ENCODE peak calls at places on chromosomes 13 and 19, in four cellular contexts. B is GM12878, C is HCT116, I is K562. K is an unnamed sample.
A peak's percentile ranks its signal among the peaks of the same experiment; 100 is the strongest.

GRCh38 chr13:108812165-108812564 is 182.8 kb downstream of the MYO16 start:
- DNase-seq in C (no peak), B (no peak), I (no peak), K (no peak)

GRCh38 chr19:58581227-58582141 is 8.3 kb upstream of the MZF1 start:
- DNase-seq in I (peak; percentile 78), B (no peak), C (peak; percentile 76), K (peak; percentile 99)

GRCh38 chr19:6476896-6477431 is 4.6 kb downstream of the DENND1C start:
- DNase-seq in C (no peak), B (no peak), I (no peak), K (no peak)

GRCh38 chr13:113184568-113185440 is 23.7 kb downstream of the PCID2 start:
- DNase-seq in I (no peak), B (no peak), C (no peak), K (no peak)

GRCh38 chr19:1952635-1953034 is 11.7 kb downstream of the CSNK1G2 start:
- DNase-seq in C (no peak), I (no peak), B (no peak), K (no peak)

GRCh38 chr13:35838356-35838755 is 292.8 kb downstream of the DCLK1 start:
- DNase-seq in I (no peak), C (peak; percentile 3), B (no peak), K (no peak)

GRCh38 chr13:63501702-63502101 is 2086.1 kb upstream of the PCDH20 start:
- DNase-seq in I (no peak), B (no peak), C (no peak), K (no peak)

GRCh38 chr13:48412881-48413351 is at the start of gene LPAR6:
- DNase-seq in B (no peak), I (no peak), C (no peak), K (no peak)

GRCh38 chr13:27131202-27131623 is 40.4 kb downstream of the USP12 start:
- DNase-seq in C (peak; percentile 13), I (peak; percentile 19), B (peak; percentile 99), K (no peak)

GRCh38 chr13:111845621-111846351 is 221.2 kb upstream of the SOX1 start:
- DNase-seq in B (no peak), C (no peak), I (no peak), K (peak; percentile 71)

GRCh38 chr19:8324186-8325050 is 3.1 kb downstream of the RPS28 start:
- DNase-seq in C (no peak), B (no peak), I (no peak), K (no peak)

GRCh38 chr13:28413999-28414398 is 80.9 kb downstream of the FLT1 start:
- DNase-seq in I (no peak), C (no peak), B (no peak), K (no peak)

GRCh38 chr13:111659842-111660241 is 339.4 kb downstream of the TEX29 start:
- DNase-seq in B (no peak), I (no peak), C (no peak), K (no peak)

GRCh38 chr19:54662730-54663129 is at the start of gene LILRB4:
- DNase-seq in C (no peak), B (no peak), I (no peak), K (no peak)

GRCh38 chr13:33409673-33410072 is 124.1 kb upstream of the STARD13 start:
- DNase-seq in C (no peak), I (no peak), B (no peak), K (no peak)

GRCh38 chr19:16470911-16471811 is 609 bp downstream of the EPS15L1 start:
- DNase-seq in B (no peak), I (no peak), C (no peak), K (peak; percentile 62)

GRCh38 chr19:47019431-47020041 is at the start of gene NPAS1:
- DNase-seq in I (peak; percentile 83), C (no peak), B (no peak), K (peak; percentile 84)

GRCh38 chr19:2478324-2478755 is 2.4 kb downstream of the GADD45B start:
- DNase-seq in I (no peak), B (no peak), C (no peak), K (peak; percentile 72)

GRCh38 chr13:35489050-35489449 is 12.6 kb upstream of the MAB21L1 start:
- DNase-seq in C (no peak), I (no peak), B (no peak), K (no peak)

GRCh38 chr19:11496391-11497163 is 9.1 kb downstream of the ZNF653 start:
- DNase-seq in I (peak; percentile 84), B (no peak), C (peak; percentile 81), K (peak; percentile 96)

GRCh38 chr19:45342911-45343310 is 2.4 kb downstream of the KLC3 start:
- DNase-seq in I (no peak), C (no peak), B (no peak), K (no peak)

GRCh38 chr19:44642375-44642774 is 1.3 kb upstream of the PVR start:
- DNase-seq in C (no peak), B (no peak), I (no peak), K (no peak)

GRCh38 chr13:35978607-35979316 is 152.4 kb downstream of the DCLK1 start:
- DNase-seq in B (no peak), C (peak; percentile 29), I (peak; percentile 36), K (no peak)

GRCh38 chr19:29551774-29552173 is 26.0 kb downstream of the VSTM2B start:
- DNase-seq in I (no peak), C (no peak), B (no peak), K (peak; percentile 19)

GRCh38 chr19:3519126-3519525 is 13.0 kb downstream of the FZR1 start:
- DNase-seq in C (no peak), B (no peak), I (no peak), K (no peak)

GRCh38 chr19:45817725-45818301 is 2.7 kb upstream of the RSPH6A start:
- DNase-seq in I (no peak), C (no peak), B (no peak), K (peak; percentile 79)

GRCh38 chr13:24212254-24212653 is 51.7 kb downstream of the SPATA13 start:
- DNase-seq in C (no peak), I (no peak), B (no peak), K (no peak)

GRCh38 chr19:42185281-42185680 is 32.2 kb downstream of the DEDD2 start:
- DNase-seq in I (no peak), B (no peak), C (no peak), K (no peak)

GRCh38 chr13:75050419-75051066 is 431.4 kb downstream of the TBC1D4 start:
- DNase-seq in I (no peak), C (no peak), B (no peak), K (no peak)

GRCh38 chr19:33235269-33235995 is 9.8 kb upstream of the SLC7A10 start:
- DNase-seq in I (peak; percentile 84), B (peak; percentile 61), C (peak; percentile 57), K (peak; percentile 99)

GRCh38 chr13:61406275-61406674 is 9.4 kb downstream of the PCDH20 start:
- DNase-seq in B (no peak), I (no peak), C (no peak), K (no peak)
- TF ChIP-seq EGR1 in B (no peak), I (no peak), C (no peak), K (no peak)

GRCh38 chr13:106378263-106378662 is 157.2 kb downstream of the EFNB2 start:
- DNase-seq in I (no peak), B (no peak), C (no peak), K (no peak)
- TF ChIP-seq EGR1 in I (no peak), B (no peak), C (no peak), K (no peak)

DNA sequence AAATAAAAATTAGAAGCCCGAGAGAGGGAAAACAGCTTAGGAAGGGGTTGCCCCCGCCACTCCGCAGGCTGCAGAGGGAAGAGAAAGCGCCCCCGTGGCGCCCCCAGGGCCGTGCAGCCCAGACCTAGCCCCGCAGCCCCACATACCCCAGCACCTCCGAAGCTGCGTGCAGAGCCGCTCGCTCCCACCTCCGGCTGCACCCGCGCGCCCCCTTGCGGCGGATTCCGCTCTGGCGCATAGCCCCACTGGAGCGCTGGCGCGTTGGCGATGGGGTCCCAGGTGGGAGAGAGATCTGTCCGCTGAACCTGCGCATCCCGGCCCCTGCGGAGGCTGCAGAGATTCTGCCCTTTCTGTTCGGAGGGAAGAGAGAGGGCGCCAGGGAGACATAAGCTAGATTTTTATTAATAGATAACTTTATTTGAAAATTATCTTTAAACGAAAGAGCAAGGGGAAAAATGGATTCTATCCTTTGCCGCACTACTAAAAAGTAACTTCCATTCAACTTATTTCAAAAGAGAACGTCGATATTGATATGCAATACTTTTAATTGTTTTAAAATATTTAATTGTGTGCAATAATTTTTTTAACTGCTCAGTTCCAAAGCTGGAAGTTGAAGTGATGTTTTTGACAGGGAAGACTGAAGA is 11.7 kb upstream of the CLN5 start:
- DNase-seq in C (peak; percentile 43), B (no peak), I (peak; percentile 83), K (peak; percentile 74)
- TF ChIP-seq EGR1 in C (no peak), B (no peak), I (no peak), K (no peak)

GRCh38 chr13:110444226-110444653 is 117.3 kb downstream of the RAB20 start:
- DNase-seq in B (no peak), I (no peak), C (peak; percentile 8), K (no peak)

GRCh38 chr13:110445183-110445582 is 116.3 kb downstream of the RAB20 start:
- DNase-seq in I (no peak), C (no peak), B (no peak), K (no peak)

GRCh38 chr13:110446570-110446880 is 115.0 kb downstream of the RAB20 start:
- DNase-seq in C (no peak), I (no peak), B (no peak), K (no peak)

GRCh38 chr13:110447058-110447511 is 114.4 kb downstream of the RAB20 start:
- DNase-seq in I (no peak), C (no peak), B (peak; percentile 52), K (no peak)

DNA sequence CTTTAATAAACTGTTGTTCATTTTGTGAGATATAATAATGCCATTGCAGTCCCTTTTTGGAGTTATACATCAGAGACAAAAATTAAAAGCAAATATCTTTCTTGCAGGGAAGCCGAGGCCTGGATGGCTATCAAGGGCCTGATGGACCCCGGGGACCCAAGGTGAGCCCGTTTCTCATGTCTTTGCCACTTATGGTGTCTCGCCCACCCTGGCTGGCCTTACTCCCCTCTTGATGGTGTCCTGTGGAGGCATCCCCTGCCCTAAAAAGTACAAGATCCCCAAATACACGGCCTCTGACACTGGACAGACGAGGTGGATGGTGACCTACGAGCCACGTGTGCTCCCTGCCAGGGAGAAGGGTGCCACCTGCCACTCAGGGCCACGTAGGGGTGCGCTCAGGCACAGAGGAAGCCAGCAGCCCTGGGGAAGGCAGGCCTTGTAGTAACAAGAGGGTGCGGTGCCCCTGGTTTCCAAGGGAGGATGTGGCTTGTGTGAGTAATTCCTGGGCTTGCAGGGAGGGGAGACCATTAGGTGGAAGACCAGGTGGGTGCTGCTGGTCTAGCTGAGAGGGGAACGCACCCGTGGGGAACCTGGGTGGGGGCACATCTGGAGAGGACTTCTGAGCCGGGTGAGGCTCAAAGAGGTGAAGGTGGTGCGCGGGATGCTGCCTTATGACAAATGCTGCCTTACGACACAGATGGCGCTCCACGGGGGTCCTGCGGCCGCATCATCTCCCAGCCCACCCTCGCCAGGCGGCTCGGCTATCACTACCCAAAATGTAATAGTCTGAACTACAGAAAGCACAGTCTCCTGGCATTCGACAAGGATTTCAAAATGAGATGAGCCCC is 115.6 kb downstream of the RAB20 start:
- DNase-seq in B (no peak), I (no peak), C (no peak), K (no peak)
- TF ChIP-seq EGR1 in B (no peak), I (no peak), C (no peak), K (no peak)

GRCh38 chr19:14375055-14375581 is 6.1 kb upstream of the ADGRE5 start:
- DNase-seq in B (no peak), C (no peak), I (no peak), K (no peak)
- TF ChIP-seq EGR1 in B (peak; percentile 40), C (no peak), I (no peak), K (no peak)

GRCh38 chr13:54750521-54750920 is 1721.9 kb downstream of the OLFM4 start:
- DNase-seq in I (no peak), B (no peak), C (no peak), K (no peak)
- TF ChIP-seq EGR1 in I (no peak), B (no peak), C (no peak), K (no peak)